ENCODE peak calls at places on chromosomes 13 and 19, in four cellular contexts. Q is aorta, C is OCI-LY7, Y is neural progenitor cell. Z is an unnamed sample.

GRCh38 chr13:44818016-44818415 is 171.3 kb downstream of the NUFIP1 start:
- DNase-seq in Q (no peak), C (no peak), Y (no peak), Z (no peak)

GRCh38 chr13:78997902-78998654 is 339.1 kb upstream of the OBI1 start:
- DNase-seq in Y (no peak), Q (no peak), C (peak; percentile 3), Z (no peak)

GRCh38 chr19:7904074-7905020 is 670 bp downstream of the MAP2K7 start:
- DNase-seq in Y (peak; percentile 66), Q (no peak), C (peak; percentile 64), Z (no peak)

GRCh38 chr13:99314640-99315176 is 7.5 kb upstream of the GPR183 start:
- DNase-seq in C (no peak), Q (no peak), Y (no peak), Z (no peak)

GRCh38 chr19:50276370-50277063 is 52.7 kb downstream of the KCNC3 start:
- DNase-seq in C (no peak), Q (no peak), Y (no peak), Z (no peak)

GRCh38 chr19:29714953-29715694 is at the start of gene C19orf12:
- DNase-seq in C (peak; percentile 82), Q (peak; percentile 70), Y (peak; percentile 85), Z (no peak)

GRCh38 chr19:35789978-35790944 is 14.9 kb downstream of the ARHGAP33 start:
- DNase-seq in Y (no peak), Q (no peak), C (no peak), Z (no peak)

GRCh38 chr19:27762933-27763332 is 1450.0 kb downstream of the UQCRFS1 start:
- DNase-seq in Q (no peak), Y (no peak), C (no peak), Z (no peak)

GRCh38 chr19:31418692-31419430 is 69.6 kb upstream of the TSHZ3 start:
- DNase-seq in Q (no peak), Y (no peak), C (no peak), Z (no peak)

GRCh38 chr13:103291693-103292572 is 225.7 kb upstream of the SLC10A2 start:
- DNase-seq in Q (no peak), Y (peak; percentile 64), C (no peak), Z (no peak)

GRCh38 chr19:14054099-14054498 is 7.8 kb downstream of the PALM3 start:
- DNase-seq in C (no peak), Y (no peak), Q (no peak), Z (no peak)
- H3K4me3 ChIP-seq in C (no peak overlapping the region), Y (no peak overlapping the region), Q (no peak overlapping the region), Z (no peak overlapping the region)

GRCh38 chr13:83881917-83882625 is at the start of gene SLITRK1:
- DNase-seq in Y (peak; percentile 94), C (no peak), Q (peak; percentile 60), Z (no peak)

GRCh38 chr13:83880275-83881027 is 1.8 kb downstream of the SLITRK1 start:
- DNase-seq in Q (no peak), C (no peak), Y (peak; percentile 26), Z (no peak)

GRCh38 chr13:83879431-83880171 is 2.7 kb downstream of the SLITRK1 start:
- DNase-seq in Q (no peak), C (no peak), Y (peak; percentile 43), Z (no peak)

GRCh38 chr13:83882626-83882959 is 319 bp upstream of the SLITRK1 start:
- DNase-seq in C (no peak), Q (no peak), Y (no peak), Z (no peak)

DNA sequence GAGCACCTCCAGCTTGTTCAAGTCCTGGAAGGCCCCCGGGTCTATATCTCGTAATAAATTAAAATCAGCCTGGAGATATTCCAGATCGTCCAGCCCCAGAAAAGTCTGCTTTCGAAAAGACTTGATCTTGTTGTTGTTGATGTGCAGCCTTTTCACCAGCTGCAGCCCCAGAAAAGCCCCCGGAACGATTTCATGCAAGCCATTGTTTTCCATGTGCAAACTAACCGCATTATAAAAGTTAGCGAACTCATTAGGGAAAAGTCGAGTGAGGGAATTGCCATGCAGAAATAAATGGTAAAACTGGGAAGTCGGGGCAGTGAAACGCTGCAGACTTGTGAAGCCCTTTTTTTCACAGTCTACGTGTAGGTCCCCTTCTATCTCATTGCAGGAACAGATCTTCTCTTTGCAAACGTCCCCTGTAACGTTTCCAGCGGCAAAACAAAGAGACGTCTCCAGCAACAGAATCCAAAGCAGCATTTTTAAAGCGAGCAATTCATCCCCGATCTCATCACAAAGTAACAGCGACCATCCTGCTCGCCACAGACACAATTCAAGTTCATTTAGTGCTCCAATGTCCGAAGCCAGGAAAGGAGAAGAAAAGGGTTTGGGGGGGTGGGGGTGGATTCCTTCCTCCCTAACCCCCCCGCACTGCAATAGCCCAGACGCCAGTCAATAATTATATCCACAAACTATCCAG is 1.1 kb downstream of the SLITRK1 start:
- DNase-seq in Q (no peak), C (no peak), Y (peak; percentile 8), Z (no peak)
- H3K4me3 ChIP-seq in Q (no peak overlapping the region), C (no peak overlapping the region), Y (peak overlapping the region; percentile 65), Z (peak overlapping the region; percentile 63)

GRCh38 chr19:4539697-4540581 is at the start of gene LRG1:
- DNase-seq in Q (peak; percentile 75), Y (no peak), C (peak; percentile 50), Z (no peak)

GRCh38 chr19:4541114-4541805 is 1.4 kb upstream of the LRG1 start:
- DNase-seq in Y (no peak), C (no peak), Q (no peak), Z (no peak)

GRCh38 chr19:4543856-4544647 is 4.2 kb upstream of the LRG1 start:
- DNase-seq in C (no peak), Q (no peak), Y (no peak), Z (no peak)

GRCh38 chr19:4543444-4543843 is 3.6 kb upstream of the LRG1 start:
- DNase-seq in C (no peak), Y (no peak), Q (no peak), Z (no peak)

GRCh38 chr19:4542896-4543351 is 3.1 kb upstream of the LRG1 start:
- DNase-seq in C (no peak), Q (no peak), Y (no peak), Z (no peak)
- H3K4me3 ChIP-seq in C (no peak overlapping the region), Q (no peak overlapping the region), Y (no peak overlapping the region), Z (no peak overlapping the region)

GRCh38 chr19:48501446-48501960 is 10.1 kb downstream of the LMTK3 start:
- DNase-seq in Q (peak; percentile 53), Y (peak; percentile 97), C (peak; percentile 90), Z (no peak)

GRCh38 chr19:48502720-48503018 is 9.0 kb downstream of the LMTK3 start:
- DNase-seq in Y (no peak), C (no peak), Q (peak; percentile 42), Z (no peak)

GRCh38 chr19:48501961-48502719 is 9.5 kb downstream of the LMTK3 start:
- DNase-seq in C (peak; percentile 94), Y (peak; percentile 99), Q (peak; percentile 86), Z (no peak)

GRCh38 chr19:48499352-48500090 is 12.1 kb downstream of the LMTK3 start:
- DNase-seq in Q (no peak), Y (no peak), C (no peak), Z (no peak)

GRCh38 chr19:48500830-48501445 is 10.7 kb downstream of the LMTK3 start:
- DNase-seq in C (no peak), Q (no peak), Y (no peak), Z (no peak)
- H3K4me3 ChIP-seq in C (peak overlapping the region; percentile 58), Q (no peak overlapping the region), Y (peak overlapping the region; percentile 52), Z (no peak overlapping the region)

DNA sequence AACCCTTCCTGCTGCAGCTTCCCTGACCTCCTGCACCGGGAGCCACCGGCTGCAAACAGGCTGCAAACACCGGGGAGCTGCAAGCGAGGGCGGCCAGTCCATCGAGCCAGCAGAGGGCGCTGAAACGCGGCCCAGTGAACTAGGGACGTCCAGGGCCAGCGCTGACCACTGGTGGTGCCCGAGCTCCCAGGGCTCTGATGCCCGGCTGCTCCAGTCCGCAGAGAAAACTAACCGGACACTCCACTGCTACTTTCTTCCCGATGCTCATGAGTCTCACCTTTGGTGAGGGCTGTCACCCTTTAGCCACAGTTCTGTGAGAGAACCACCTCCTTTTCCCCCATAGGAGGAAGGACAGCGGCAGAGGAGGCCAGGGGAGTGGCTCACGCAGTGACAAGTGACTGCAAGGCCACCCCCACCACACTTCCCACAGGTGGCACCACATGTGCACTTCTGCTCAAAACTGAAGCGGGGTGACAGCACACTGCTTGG is 82.8 kb upstream of the MTIF3 start:
- DNase-seq in C (peak; percentile 14), Y (peak; percentile 94), Q (peak; percentile 90), Z (no peak)
- H3K4me3 ChIP-seq in C (no peak overlapping the region), Y (peak overlapping the region; percentile 43), Q (no peak overlapping the region), Z (peak overlapping the region; percentile 20)

GRCh38 chr19:46661020-46661731 is at the start of gene DACT3:
- DNase-seq in Y (peak; percentile 100), Q (peak; percentile 100), C (peak; percentile 100), Z (peak; percentile 97)

GRCh38 chr19:46659151-46660007 is 1.6 kb downstream of the DACT3 start:
- DNase-seq in Y (peak; percentile 77), Q (peak; percentile 72), C (no peak), Z (no peak)

GRCh38 chr19:46660008-46660517 is 919 bp downstream of the DACT3 start:
- DNase-seq in C (no peak), Y (peak; percentile 71), Q (peak; percentile 71), Z (no peak)

GRCh38 chr19:46661735-46662592 is 982 bp upstream of the DACT3 start:
- DNase-seq in Y (peak; percentile 94), C (peak; percentile 85), Q (peak; percentile 91), Z (no peak)

DNA sequence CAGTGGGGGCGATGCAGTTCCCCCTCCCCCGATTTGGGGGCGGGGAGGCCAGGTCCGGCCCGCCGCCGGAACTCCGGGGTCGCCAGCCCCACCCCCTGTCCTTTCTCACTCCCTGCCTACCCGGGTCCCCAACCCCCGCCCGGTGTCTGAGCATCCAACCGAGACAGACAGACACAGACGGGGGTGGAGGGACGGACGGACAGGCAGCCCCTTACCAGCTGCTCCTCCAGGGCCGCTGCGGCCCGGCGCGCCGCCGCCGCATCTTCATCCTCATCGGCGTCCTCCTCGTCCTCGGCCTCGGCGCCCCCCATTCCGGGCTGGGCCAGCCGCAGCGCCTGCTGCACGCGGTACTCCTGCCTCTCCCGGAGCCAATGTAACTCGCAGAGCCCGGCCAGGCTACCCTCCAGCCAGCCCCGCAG is 372 bp downstream of the DACT3 start:
- DNase-seq in Q (peak; percentile 70), C (no peak), Y (peak; percentile 55), Z (no peak)
- H3K4me3 ChIP-seq in Q (peak overlapping the region; percentile 75), C (peak overlapping the region; percentile 62), Y (peak overlapping the region; percentile 58), Z (peak overlapping the region; percentile 69)

GRCh38 chr13:66950666-66951065 is 279.5 kb downstream of the PCDH9 start:
- DNase-seq in C (no peak), Q (no peak), Y (no peak), Z (no peak)
- H3K4me3 ChIP-seq in C (no peak overlapping the region), Q (no peak overlapping the region), Y (no peak overlapping the region), Z (no peak overlapping the region)